ENCODE peak calls at places on chromosome 3, in ten cellular contexts. X is T-helper 2 cell; F is NCI-H446 treated with DMSO at 0.1 percent for 48 hours; G is RPMI8226; W is stimulated activated CD4-positive, alpha-beta T cell treated with anti-CD3 and anti-CD28 coated beads, TNF-alpha, amount 100 ng/mL, for 24 hours; L is RPMI7951; H is AG04449; B is lung; D is NCI-H1092; E is right cardiac atrium. N is an unnamed sample.

GRCh38 chr3:78988324-78988723 is 779.5 kb downstream of the ROBO1 start:
- DNase-seq in X (no peak), F (no peak), G (no peak), W (no peak), L (peak), H (no peak), B (no peak), D (no peak), E (no peak), N (no peak)

GRCh38 chr3:43104039-43104438 is 1.8 kb downstream of the POMGNT2 start:
- DNase-seq in X (no peak), F (no peak), G (no peak), W (no peak), L (no peak), H (no peak), B (no peak), D (no peak), E (no peak), N (no peak)

GRCh38 chr3:48930590-48930989 is 11.9 kb downstream of the ARIH2 start:
- DNase-seq in X (no peak), F (no peak), G (no peak), W (no peak), L (no peak), H (no peak), B (no peak), D (no peak), E (no peak), N (no peak)

GRCh38 chr3:66744986-66745385 is 244.2 kb upstream of the LRIG1 start:
- DNase-seq in X (no peak), F (no peak), G (no peak), W (no peak), L (no peak), H (no peak), B (no peak), D (no peak), E (no peak), N (no peak)

GRCh38 chr3:197837282-197837681 is 46.2 kb downstream of the LRCH3 start:
- DNase-seq in X (no peak), F (no peak), G (no peak), W (no peak), L (no peak), H (no peak), B (no peak), D (no peak), E (no peak), N (no peak)

GRCh38 chr3:66303556-66303955 is 82.8 kb downstream of the SLC25A26 start:
- DNase-seq in X (no peak), F (no peak), G (no peak), W (peak), L (no peak), H (no peak), B (no peak), D (no peak), E (no peak), N (peak)

GRCh38 chr3:169668081-169668956 is 4.8 kb upstream of the MECOM start:
- DNase-seq in X (no peak), F (no peak), G (peak), W (no peak), L (peak), H (no peak), B (no peak), D (peak), E (peak), N (no peak)

GRCh38 chr3:50189274-50189673 is 2.1 kb upstream of the GNAT1 start:
- DNase-seq in X (no peak), F (peak), G (peak), W (peak), L (peak), H (peak), B (peak), D (peak), E (peak), N (no peak)

GRCh38 chr3:99012051-99012450 is 110.6 kb upstream of the DCBLD2 start:
- DNase-seq in X (no peak), F (no peak), G (no peak), W (no peak), L (no peak), H (no peak), B (no peak), D (no peak), E (no peak), N (no peak)

GRCh38 chr3:171286580-171287249 is 173.5 kb downstream of the TNIK start:
- DNase-seq in X (no peak), F (no peak), G (no peak), W (no peak), L (peak), H (no peak), B (no peak), D (no peak), E (no peak), N (no peak)

GRCh38 chr3:194685050-194685722 is 497 bp upstream of the FAM43A start:
- DNase-seq in X (no peak), F (no peak), G (no peak), W (no peak), L (no peak), H (no peak), B (no peak), D (no peak), E (no peak), N (no peak)

GRCh38 chr3:108409791-108410190 is 100.6 kb downstream of the MYH15 start:
- DNase-seq in X (no peak), F (no peak), G (no peak), W (no peak), L (no peak), H (no peak), B (no peak), D (no peak), E (no peak), N (no peak)

GRCh38 chr3:26099692-26100091 is 309.8 kb downstream of the OXSM start:
- DNase-seq in X (no peak), F (no peak), G (no peak), W (no peak), L (no peak), H (no peak), B (no peak), D (no peak), E (no peak), N (no peak)

GRCh38 chr3:63977893-63978292 is 45.4 kb downstream of the PSMD6 start:
- DNase-seq in X (no peak), F (no peak), G (no peak), W (no peak), L (no peak), H (no peak), B (no peak), D (no peak), E (no peak), N (no peak)

GRCh38 chr3:149273096-149273751 is 51.6 kb upstream of the CP start:
- DNase-seq in X (no peak), F (peak), G (peak), W (no peak), L (peak), H (peak), B (peak), D (peak), E (no peak), N (peak)

N was measured in stimulated activated effector memory CD8-positive, alpha-beta T cell treated with anti-CD3 and anti-CD28 coated beads, Interleukin-12 subunit alpha, Interleukin-12 subunit beta, amount 100 ng/mL, for 72 hours.